ENCODE peak calls at places on chromosomes 5 and 9, in eight cellular contexts. B is adrenal gland; N is neural crest cell; M is GM23248; V is activated CD4-positive, CD25-positive, alpha-beta regulatory T cell; D is HCEC 1CT; Q is NCI-H82; Z is cardiac septum. K is an unnamed sample.

GRCh38 chr5:5078009-5078897 is 61.9 kb upstream of the ADAMTS16 start:
- DNase-seq in B (no peak), N (no peak), M (no peak), V (no peak), D (no peak), Q (no peak), Z (no peak), K (no peak)

GRCh38 chr9:89522261-89522978 is 24.5 kb upstream of the SEMA4D start:
- DNase-seq in B (no peak), N (no peak), M (no peak), V (no peak), D (no peak), Q (no peak), Z (peak), K (no peak)

GRCh38 chr5:172756764-172757393 is 14.1 kb downstream of the DUSP1 start:
- DNase-seq in B (no peak), N (no peak), M (no peak), V (no peak), D (no peak), Q (no peak), Z (no peak), K (no peak)

GRCh38 chr9:126151031-126151670 is 175.5 kb upstream of the MVB12B start:
- DNase-seq in B (peak), N (no peak), M (no peak), V (no peak), D (peak), Q (no peak), Z (peak), K (no peak)

GRCh38 chr5:142280066-142281011 is 44.5 kb downstream of the SPRY4 start:
- DNase-seq in B (peak), N (peak), M (no peak), V (no peak), D (no peak), Q (peak), Z (peak), K (no peak)

GRCh38 chr5:168611163-168611562 is 32.0 kb upstream of the PANK3 start:
- DNase-seq in B (no peak), N (no peak), M (peak), V (no peak), D (no peak), Q (no peak), Z (no peak), K (no peak)

GRCh38 chr9:130343445-130343918 is 77.9 kb downstream of the HMCN2 start:
- DNase-seq in B (peak), N (peak), M (peak), V (no peak), D (no peak), Q (peak), Z (no peak), K (peak)

GRCh38 chr9:69657269-69657668 is 14.9 kb downstream of the APBA1 start:
- DNase-seq in B (no peak), N (no peak), M (peak), V (no peak), D (no peak), Q (no peak), Z (no peak), K (no peak)

GRCh38 chr5:174140452-174140851 is 94.9 kb downstream of the NSG2 start:
- DNase-seq in B (no peak), N (no peak), M (no peak), V (no peak), D (no peak), Q (no peak), Z (no peak), K (no peak)

GRCh38 chr5:67221487-67222242 is 25.1 kb upstream of the CD180 start:
- DNase-seq in B (no peak), N (no peak), M (no peak), V (no peak), D (no peak), Q (no peak), Z (no peak), K (no peak)

GRCh38 chr9:119375892-119376291 is 6.7 kb upstream of the BRINP1 start:
- DNase-seq in B (peak), N (peak), M (peak), V (no peak), D (no peak), Q (peak), Z (no peak), K (no peak)

GRCh38 chr5:139964266-139964993 is 78.7 kb downstream of the NRG2 start:
- DNase-seq in B (no peak), N (no peak), M (no peak), V (no peak), D (no peak), Q (no peak), Z (peak), K (no peak)

GRCh38 chr5:167639213-167639612 is 652.2 kb upstream of the WWC1 start:
- DNase-seq in B (no peak), N (no peak), M (peak), V (no peak), D (peak), Q (no peak), Z (no peak), K (no peak)

GRCh38 chr9:127735530-127736176 is 559 bp upstream of the TOR2A start:
- DNase-seq in B (no peak), N (no peak), M (no peak), V (no peak), D (no peak), Q (peak), Z (no peak), K (no peak)

GRCh38 chr9:83385317-83385716 is 152.9 kb downstream of the FRMD3 start:
- DNase-seq in B (no peak), N (no peak), M (peak), V (no peak), D (no peak), Q (no peak), Z (no peak), K (no peak)

GRCh38 chr5:21152611-21153010 is 1164.6 kb upstream of the CDH18 start:
- DNase-seq in B (no peak), N (no peak), M (peak), V (no peak), D (peak), Q (no peak), Z (no peak), K (no peak)

GRCh38 chr5:142821733-142822487 is 51.7 kb downstream of the ARHGAP26 start:
- DNase-seq in B (no peak), N (no peak), M (peak), V (no peak), D (peak), Q (no peak), Z (no peak), K (no peak)

GRCh38 chr5:68225188-68225910 is 9.8 kb downstream of the PIK3R1 start:
- DNase-seq in B (peak), N (no peak), M (peak), V (no peak), D (peak), Q (no peak), Z (no peak), K (peak)

GRCh38 chr5:305459-305858 is 16.1 kb upstream of the AHRR start:
- DNase-seq in B (peak), N (no peak), M (no peak), V (no peak), D (no peak), Q (no peak), Z (peak), K (no peak)

GRCh38 chr5:59335544-59335943 is 558.0 kb downstream of the PDE4D start:
- DNase-seq in B (no peak), N (no peak), M (peak), V (no peak), D (no peak), Q (no peak), Z (no peak), K (no peak)

GRCh38 chr5:103744159-103744558 is 181.6 kb upstream of the NUDT12 start:
- DNase-seq in B (no peak), N (no peak), M (peak), V (no peak), D (peak), Q (peak), Z (no peak), K (no peak)

GRCh38 chr5:113331201-113331551 is 103.6 kb downstream of the TSSK1B start:
- DNase-seq in B (no peak), N (no peak), M (peak), V (no peak), D (peak), Q (peak), Z (no peak), K (no peak)

GRCh38 chr5:75512383-75513074 is 838 bp downstream of the POLK start:
- DNase-seq in B (no peak), N (no peak), M (peak), V (no peak), D (peak), Q (peak), Z (no peak), K (no peak)

GRCh38 chr5:72525816-72526215 is 18.6 kb upstream of the ZNF366 start:
- DNase-seq in B (no peak), N (no peak), M (peak), V (no peak), D (peak), Q (no peak), Z (no peak), K (no peak)

K was measured in sigmoid colon.